ENCODE peak calls at places on chromosomes 12 and 14, in four cellular contexts. L is kidney glomerular epithelial cell, Q is B cell, A is occipital lobe. V is an unnamed sample.

GRCh38 chr12:52582971-52583456 is 9.4 kb upstream of the KRT74 start:
- DNase-seq in Q (peak; percentile 36), A (no peak), L (peak; percentile 65), V (peak; percentile 67)

GRCh38 chr14:73105727-73106126 is 30.6 kb upstream of the PSEN1 start:
- DNase-seq in A (no peak), Q (no peak), L (no peak), V (no peak)

GRCh38 chr12:116587270-116587669 is 28.1 kb downstream of the MAP1LC3B2 start:
- DNase-seq in Q (no peak), L (no peak), A (no peak), V (no peak)

GRCh38 chr12:51763743-51764142 is 84.8 kb downstream of the FIGNL2 start:
- DNase-seq in Q (no peak), A (no peak), L (no peak), V (no peak)

GRCh38 chr14:51666831-51667230 is 15.1 kb downstream of the FRMD6 start:
- DNase-seq in A (no peak), L (no peak), Q (no peak), V (no peak)

GRCh38 chr12:6141048-6141447 is 16.6 kb upstream of the VWF start:
- DNase-seq in L (no peak), A (no peak), Q (peak; percentile 57), V (peak; percentile 73)

GRCh38 chr12:58804749-58805148 is 115.6 kb downstream of the LRIG3 start:
- DNase-seq in A (no peak), L (no peak), Q (no peak), V (no peak)

GRCh38 chr12:12714276-12715001 is 2.7 kb upstream of the CDKN1B start:
- DNase-seq in L (peak; percentile 33), Q (peak; percentile 67), A (no peak), V (peak; percentile 73)

GRCh38 chr12:67671892-67672291 is 23.3 kb downstream of the DYRK2 start:
- DNase-seq in L (no peak), A (no peak), Q (no peak), V (no peak)

GRCh38 chr14:85529803-85530574 is at the start of gene FLRT2:
- DNase-seq in A (peak; percentile 62), Q (no peak), L (peak; percentile 14), V (peak; percentile 65)

V was measured in Ammon's horn.